ENCODE peak calls at places on chromosomes 2 and 18, in six cellular contexts. E, P, M, K, G and R are unnamed samples. For H3K4me1, the result is how much of the 10 kb centered on the place peaks cover.

GRCh38 chr2:8276071-8276470 is 405.8 kb upstream of the ID2 start:
- DNase-seq in E (no peak), P (no peak), M (no peak), K (no peak), G (no peak), R (no peak)

GRCh38 chr2:65778126-65778525 is 345.7 kb upstream of the SPRED2 start:
- DNase-seq in E (no peak), P (no peak), M (peak), K (no peak), G (no peak), R (no peak)

GRCh38 chr2:129396980-129397599 is 582.4 kb upstream of the RAB6C start:
- DNase-seq in E (peak), P (no peak), M (peak), K (no peak), G (peak), R (peak)

GRCh38 chr18:47893047-47893446 is 37.4 kb downstream of the SMAD2 start:
- DNase-seq in E (no peak), P (no peak), M (no peak), K (no peak), G (no peak), R (no peak)

GRCh38 chr2:47429795-47430194 is 26.8 kb downstream of the MSH2 start:
- DNase-seq in E (no peak), P (no peak), M (no peak), K (peak), G (no peak), R (peak)

GRCh38 chr2:16773080-16773713 is 107.6 kb upstream of the CYRIA start:
- DNase-seq in E (peak), P (no peak), M (peak), K (peak), G (peak), R (peak)

GRCh38 chr2:27931361-27931937 is 40.9 kb downstream of the BABAM2 start:
- DNase-seq in E (no peak), P (no peak), M (no peak), K (no peak), G (no peak), R (no peak)

GRCh38 chr18:73778052-73778395 is 369.6 kb downstream of the FBXO15 start:
- DNase-seq in E (no peak), P (no peak), M (no peak), K (no peak), G (peak), R (no peak)

GRCh38 chr2:133434962-133435668 is 133.1 kb downstream of the NCKAP5 start:
- DNase-seq in E (no peak), P (no peak), M (no peak), K (peak), G (peak), R (no peak)

GRCh38 chr2:55097462-55098410 is 47.5 kb upstream of the RTN4 start:
- DNase-seq in E (no peak), P (no peak), M (no peak), K (no peak), G (peak), R (peak)

GRCh38 chr2:118705032-118705431 is 142.4 kb downstream of the EN1 start:
- DNase-seq in E (no peak), P (no peak), M (no peak), K (peak), G (no peak), R (no peak)

GRCh38 chr2:164917296-164917903 is 37.9 kb downstream of the SLC38A11 start:
- DNase-seq in E (peak), P (no peak), M (peak), K (peak), G (peak), R (peak)

GRCh38 chr2:6852210-6852609 is 13.5 kb downstream of the CMPK2 start:
- DNase-seq in E (no peak), P (no peak), M (no peak), K (no peak), G (no peak), R (no peak)

GRCh38 chr2:185381631-185382030 is 357.0 kb upstream of the FSIP2 start:
- DNase-seq in E (no peak), P (no peak), M (no peak), K (no peak), G (no peak), R (peak)

GRCh38 chr2:239157269-239157668 is 243.6 kb downstream of the HDAC4 start:
- DNase-seq in E (no peak), P (no peak), M (peak), K (no peak), G (peak), R (no peak)

GRCh38 chr18:44723366-44723765 is 42.7 kb downstream of the SETBP1 start:
- DNase-seq in E (no peak), P (no peak), M (no peak), K (no peak), G (no peak), R (no peak)

GRCh38 chr18:36974686-36975085 is 145.8 kb downstream of the KIAA1328 start:
- DNase-seq in E (no peak), P (no peak), M (no peak), K (no peak), G (no peak), R (no peak)

GRCh38 chr2:231228223-231228622 is 29.8 kb downstream of the ARMC9 start:
- DNase-seq in E (no peak), P (no peak), M (peak), K (no peak), G (no peak), R (no peak)

GRCh38 chr18:7876354-7876753 is 309.2 kb downstream of the PTPRM start:
- DNase-seq in E (no peak), P (no peak), M (no peak), K (no peak), G (no peak), R (no peak)

GRCh38 chr2:28325173-28325566 is 67.5 kb upstream of the FOSL2 start:
- DNase-seq in E (no peak), P (no peak), M (no peak), K (no peak), G (no peak), R (no peak)

GRCh38 chr18:39463986-39464385 is 1898.4 kb upstream of the CELF4 start:
- DNase-seq in E (no peak), P (no peak), M (no peak), K (no peak), G (no peak), R (no peak)

GRCh38 chr2:239322414-239323086 is 78.3 kb downstream of the HDAC4 start:
- DNase-seq in E (no peak), P (no peak), M (peak), K (peak), G (no peak), R (no peak)

GRCh38 chr2:202060218-202060617 is 12.8 kb upstream of the KIAA2012 start:
- DNase-seq in E (no peak), P (no peak), M (no peak), K (no peak), G (no peak), R (no peak)

GRCh38 chr2:18551623-18552022 is 8.8 kb downstream of the RDH14 start:
- DNase-seq in E (no peak), P (no peak), M (no peak), K (no peak), G (no peak), R (no peak)

GRCh38 chr2:210252699-210253606 is 27.7 kb upstream of the ACADL start:
- DNase-seq in E (no peak), P (no peak), M (no peak), K (no peak), G (no peak), R (no peak)

GRCh38 chr18:13500891-13501887 is 225.2 kb downstream of the FAM210A start:
- DNase-seq in E (no peak), P (no peak), M (peak), K (peak), G (peak), R (no peak)

GRCh38 chr2:41963661-41964525 is 83.9 kb upstream of the PKDCC start:
- DNase-seq in E (no peak), P (no peak), M (peak), K (peak), G (peak), R (peak)

GRCh38 chr2:43537137-43537536 is 58.7 kb downstream of the THADA start:
- DNase-seq in E (no peak), P (no peak), M (no peak), K (no peak), G (no peak), R (no peak)

GRCh38 chr18:38751897-38752296 is 1186.3 kb upstream of the CELF4 start:
- DNase-seq in E (no peak), P (no peak), M (no peak), K (no peak), G (no peak), R (peak)

GRCh38 chr2:210548031-210548430 is 8.4 kb upstream of the CPS1 start:
- DNase-seq in E (no peak), P (no peak), M (no peak), K (no peak), G (no peak), R (no peak)

GRCh38 chr2:27069436-27069835 is 2.0 kb downstream of the OST4 start:
- DNase-seq in E (no peak), P (no peak), M (no peak), K (no peak), G (no peak), R (no peak)

GRCh38 chr2:15875969-15876705 is 64.2 kb upstream of the MYCN start:
- DNase-seq in E (no peak), P (no peak), M (no peak), K (no peak), G (no peak), R (no peak)

GRCh38 chr18:79635127-79635726 is 44.4 kb upstream of the CTDP1 start:
- DNase-seq in E (no peak), P (no peak), M (peak), K (no peak), G (no peak), R (no peak)

GRCh38 chr2:96949701-96950350 is 36.6 kb downstream of the FAM178B start:
- DNase-seq in E (no peak), P (no peak), M (no peak), K (no peak), G (no peak), R (no peak)

GRCh38 chr2:15163316-15163715 is 397.8 kb downstream of the NBAS start:
- DNase-seq in E (no peak), P (no peak), M (no peak), K (peak), G (no peak), R (no peak)

GRCh38 chr2:152223997-152224396 is 48.4 kb upstream of the STAM2 start:
- DNase-seq in E (no peak), P (no peak), M (no peak), K (peak), G (no peak), R (no peak)
- H4K8ac ChIP-seq in E (no peak), P (no peak), M (no peak), K (peak), G (no peak), R (peak)

GRCh38 chr2:219462349-219462748 is 27.7 kb downstream of the SPEG start:
- DNase-seq in E (no peak), P (no peak), M (no peak), K (no peak), G (no peak), R (no peak)

GRCh38 chr2:219460424-219460926 is 25.8 kb downstream of the SPEG start:
- DNase-seq in E (peak), P (no peak), M (peak), K (peak), G (no peak), R (peak)

GRCh38 chr2:219461061-219461514 is 26.4 kb downstream of the SPEG start:
- DNase-seq in E (no peak), P (no peak), M (peak), K (peak), G (no peak), R (no peak)

GRCh38 chr2:219459460-219460311 is 25.0 kb downstream of the SPEG start:
- DNase-seq in E (peak), P (no peak), M (peak), K (peak), G (peak), R (peak)

DNA sequence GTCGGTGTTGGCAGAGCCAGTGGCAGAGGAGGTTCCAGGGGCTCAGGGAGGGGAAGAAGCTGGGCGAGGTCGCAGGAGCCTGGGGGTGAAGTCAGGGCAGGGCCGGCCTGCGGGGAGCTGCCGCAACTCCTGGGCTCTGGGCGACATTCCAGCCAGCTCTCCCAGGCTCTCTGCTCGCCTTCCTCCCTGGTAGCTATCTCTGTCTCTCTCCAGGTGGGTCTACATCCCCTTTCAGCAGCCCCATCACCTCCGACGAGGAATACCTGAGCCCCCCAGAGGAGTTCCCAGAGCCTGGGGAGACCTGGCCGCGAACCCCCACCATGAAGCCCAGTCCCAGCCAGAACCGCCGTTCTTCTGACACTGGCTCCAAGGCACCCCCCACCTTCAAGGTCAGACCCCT is 27.0 kb downstream of the SPEG start:
- DNase-seq in E (no peak), P (no peak), M (no peak), K (no peak), G (no peak), R (no peak)
- H3K14ac ChIP-seq in E (peak), P (no peak), M (no peak), K (no peak), G (peak), R (no peak)

DNA sequence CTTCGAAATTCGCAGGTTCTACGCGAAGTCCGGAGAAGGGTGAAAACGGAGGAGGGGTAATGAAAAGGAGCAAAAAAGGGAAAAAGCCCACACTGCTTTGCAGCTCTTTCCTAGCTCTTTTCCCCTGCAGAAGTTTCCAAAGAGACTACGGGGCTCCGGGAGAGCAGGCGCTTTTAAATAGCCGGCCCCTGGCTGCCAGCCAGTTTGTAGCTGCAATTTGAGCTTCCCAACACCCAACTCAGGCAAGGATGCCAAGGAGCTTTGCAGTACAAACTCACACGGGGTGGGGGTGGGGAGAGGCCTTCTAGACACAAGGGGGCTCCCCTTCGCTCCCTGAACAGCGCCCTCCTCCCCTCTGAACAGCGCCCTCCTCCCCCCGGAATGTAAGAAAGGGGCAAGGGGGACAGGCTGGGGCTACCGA is at the start of gene IGFBP5:
- DNase-seq in E (peak), P (peak), M (peak), K (peak), G (no peak), R (peak)
- H3K4me1 ChIP-seq in E (under half), P (under half), M (under half), K (under half), G (under half), R (under half)

DNA sequence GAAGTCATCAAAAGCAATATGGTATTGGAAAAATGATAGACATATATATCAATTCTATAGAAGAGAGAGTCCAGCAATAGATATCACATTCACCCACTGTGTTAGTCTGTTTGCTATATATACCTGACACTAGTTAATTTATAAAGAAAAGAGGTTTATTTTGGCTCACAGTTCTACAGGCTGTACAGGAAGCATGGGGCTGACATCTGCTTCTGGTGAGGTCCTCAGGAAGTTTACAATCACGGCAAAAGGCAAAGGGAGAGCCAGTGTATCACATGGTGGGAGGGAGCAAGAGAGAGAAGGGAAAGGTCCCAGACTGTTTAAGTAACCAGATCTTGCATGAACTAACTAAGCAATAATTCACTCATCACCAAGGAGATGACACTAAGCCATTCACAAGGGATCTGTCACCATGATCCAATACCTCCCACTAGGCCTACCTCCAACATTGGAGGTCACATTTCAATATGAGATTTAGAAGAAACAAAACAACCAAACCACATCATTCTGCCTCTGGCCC is 470.6 kb downstream of the METTL4 start:
- DNase-seq in E (no peak), P (no peak), M (no peak), K (no peak), G (no peak), R (no peak)
- H4K8ac ChIP-seq in E (no peak), P (no peak), M (no peak), K (no peak), G (no peak), R (no peak)

GRCh38 chr2:1789610-1790009 is 45.3 kb upstream of the PXDN start:
- DNase-seq in E (no peak), P (no peak), M (no peak), K (no peak), G (no peak), R (no peak)

GRCh38 chr2:1793001-1793867 is 48.9 kb upstream of the PXDN start:
- DNase-seq in E (no peak), P (no peak), M (no peak), K (no peak), G (no peak), R (no peak)

GRCh38 chr2:1790473-1790872 is 46.2 kb upstream of the PXDN start:
- DNase-seq in E (no peak), P (no peak), M (no peak), K (no peak), G (no peak), R (no peak)

GRCh38 chr2:1791670-1792069 is 47.4 kb upstream of the PXDN start:
- DNase-seq in E (no peak), P (no peak), M (no peak), K (peak), G (peak), R (no peak)

DNA sequence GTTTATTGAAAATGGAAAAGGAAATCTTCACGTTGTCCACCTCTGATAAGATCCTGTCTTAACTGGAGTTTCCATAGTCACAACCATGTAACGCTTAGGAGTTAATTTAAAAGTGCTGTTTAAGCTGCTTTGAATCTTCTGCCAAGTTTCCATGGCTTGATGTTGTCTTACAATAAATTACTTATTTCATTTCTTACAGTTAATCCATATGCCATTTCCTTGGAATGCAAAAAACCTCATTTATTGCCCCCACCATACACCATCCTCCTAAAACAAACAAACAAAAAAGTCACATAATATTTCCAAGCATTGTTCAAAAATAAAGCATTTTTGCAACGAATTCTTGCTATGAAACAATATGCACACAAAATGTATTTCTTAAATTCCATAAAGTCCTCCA is 46.7 kb upstream of the PXDN start:
- DNase-seq in E (no peak), P (no peak), M (no peak), K (no peak), G (no peak), R (no peak)
- H3K14ac ChIP-seq in E (no peak), P (no peak), M (no peak), K (peak), G (no peak), R (no peak)

GRCh38 chr2:101770672-101771071 is 73.2 kb downstream of the MAP4K4 start:
- DNase-seq in E (no peak), P (no peak), M (no peak), K (peak), G (peak), R (peak)
- H3K4me1 ChIP-seq in E (under half), P (under half), M (under half), K (under half), G (under half), R (under half)

GRCh38 chr2:135870571-135870970 is 5.7 kb downstream of the MCM6 start:
- DNase-seq in E (no peak), P (no peak), M (no peak), K (no peak), G (no peak), R (no peak)

GRCh38 chr2:135875491-135876065 is 665 bp downstream of the MCM6 start:
- DNase-seq in E (peak), P (no peak), M (peak), K (peak), G (peak), R (peak)

GRCh38 chr2:135874966-135875365 is 1.3 kb downstream of the MCM6 start:
- DNase-seq in E (no peak), P (no peak), M (no peak), K (no peak), G (no peak), R (no peak)

GRCh38 chr2:135876066-135876711 is at the start of gene MCM6:
- DNase-seq in E (peak), P (peak), M (peak), K (peak), G (peak), R (peak)
- H4K8ac ChIP-seq in E (no peak), P (peak), M (no peak), K (peak), G (peak), R (peak)

GRCh38 chr2:103804013-103804412 is 1042.2 kb downstream of the TMEM182 start:
- DNase-seq in E (no peak), P (no peak), M (no peak), K (no peak), G (no peak), R (no peak)

GRCh38 chr2:103798291-103798690 is 1036.5 kb downstream of the TMEM182 start:
- DNase-seq in E (no peak), P (no peak), M (no peak), K (no peak), G (no peak), R (no peak)
- H3K14ac ChIP-seq in E (no peak), P (no peak), M (no peak), K (no peak), G (no peak), R (no peak)

GRCh38 chr18:34482204-34482603 is 227.9 kb upstream of the DTNA start:
- DNase-seq in E (no peak), P (no peak), M (no peak), K (no peak), G (no peak), R (no peak)

DNA sequence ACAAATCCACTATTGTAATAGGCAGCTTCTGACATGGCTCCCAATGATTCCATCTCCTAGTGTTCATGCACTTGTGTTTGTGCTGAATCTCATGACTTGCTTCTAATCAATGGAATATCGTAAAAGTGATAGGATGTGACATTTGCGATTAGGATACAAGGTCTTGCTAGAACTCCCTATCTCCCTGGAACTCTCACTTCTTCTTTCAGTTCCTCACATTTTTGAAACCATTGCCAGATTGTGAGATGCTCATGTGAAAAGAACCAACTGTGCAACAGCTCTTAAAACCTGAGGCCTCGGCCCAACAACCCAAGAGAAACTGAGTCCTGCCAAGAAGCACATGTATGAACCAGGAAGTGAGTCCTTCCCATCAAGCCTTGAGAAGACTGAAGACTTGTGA is 226.9 kb upstream of the DTNA start:
- DNase-seq in E (no peak), P (no peak), M (no peak), K (no peak), G (no peak), R (no peak)
- H3K4me1 ChIP-seq in E (under half), P (under half), M (under half), K (under half), G (under half), R (under half)